ENCODE peak calls at places on chromosomes 13 and 19, in nine cellular contexts. One of them, this sample, is unnamed.
A peak's percentile ranks its signal among the peaks of the same experiment; 100 is the strongest.

GRCh38 chr19:28838909-28839308 is 374.0 kb downstream of the UQCRFS1 start:
- DNase-seq in astrocyte of the spinal cord: no peak
- DNase-seq in transverse colon: no peak
- DNase-seq in fibroblast of mammary gland: no peak
- DNase-seq in HFFc6: no peak
- DNase-seq in AG10803: no peak
- DNase-seq in HFF-Myc: no peak
- DNase-seq in testis: no peak
- DNase-seq in A549: no peak
- DNase-seq in this sample: no peak

GRCh38 chr19:39112338-39112890 is 13.2 kb upstream of the PAK4 start:
- DNase-seq in HFF-Myc: no peak
- DNase-seq in A549: peak; percentile 99
- DNase-seq in AG10803: no peak
- DNase-seq in transverse colon: no peak
- DNase-seq in testis: no peak
- DNase-seq in HFFc6: no peak
- DNase-seq in fibroblast of mammary gland: peak; percentile 23
- DNase-seq in astrocyte of the spinal cord: no peak
- DNase-seq in this sample: no peak

GRCh38 chr19:1400281-1401137 is 833 bp downstream of the GAMT start:
- DNase-seq in testis: peak; percentile 93
- DNase-seq in astrocyte of the spinal cord: no peak
- DNase-seq in transverse colon: no peak
- DNase-seq in A549: no peak
- DNase-seq in HFF-Myc: no peak
- DNase-seq in AG10803: peak; percentile 13
- DNase-seq in fibroblast of mammary gland: peak; percentile 42
- DNase-seq in HFFc6: peak; percentile 27
- DNase-seq in this sample: peak; percentile 51

GRCh38 chr19:54042989-54043388 is 20.7 kb downstream of the VSTM1 start:
- DNase-seq in testis: no peak
- DNase-seq in astrocyte of the spinal cord: no peak
- DNase-seq in AG10803: no peak
- DNase-seq in fibroblast of mammary gland: no peak
- DNase-seq in A549: no peak
- DNase-seq in HFFc6: no peak
- DNase-seq in transverse colon: no peak
- DNase-seq in HFF-Myc: no peak
- DNase-seq in this sample: no peak

GRCh38 chr19:5046339-5047039 is 77.6 kb downstream of the KDM4B start:
- DNase-seq in transverse colon: peak; percentile 74
- DNase-seq in HFF-Myc: no peak
- DNase-seq in fibroblast of mammary gland: no peak
- DNase-seq in HFFc6: peak; percentile 45
- DNase-seq in AG10803: peak; percentile 76
- DNase-seq in testis: no peak
- DNase-seq in astrocyte of the spinal cord: peak; percentile 60
- DNase-seq in A549: peak; percentile 86
- DNase-seq in this sample: peak; percentile 59

GRCh38 chr13:74661851-74662250 is 527.6 kb upstream of the KLF12 start:
- DNase-seq in testis: no peak
- DNase-seq in AG10803: peak; percentile 82
- DNase-seq in fibroblast of mammary gland: peak; percentile 12
- DNase-seq in HFF-Myc: no peak
- DNase-seq in A549: no peak
- DNase-seq in astrocyte of the spinal cord: no peak
- DNase-seq in transverse colon: no peak
- DNase-seq in HFFc6: peak; percentile 8
- DNase-seq in this sample: no peak

GRCh38 chr19:3954107-3954506 is 16.8 kb downstream of the DAPK3 start:
- DNase-seq in A549: no peak
- DNase-seq in fibroblast of mammary gland: no peak
- DNase-seq in AG10803: no peak
- DNase-seq in testis: no peak
- DNase-seq in astrocyte of the spinal cord: no peak
- DNase-seq in HFFc6: no peak
- DNase-seq in HFF-Myc: no peak
- DNase-seq in transverse colon: no peak
- DNase-seq in this sample: no peak

GRCh38 chr19:56508282-56508778 is 675 bp downstream of the ZNF471 start:
- DNase-seq in HFF-Myc: peak; percentile 2
- DNase-seq in AG10803: no peak
- DNase-seq in testis: no peak
- DNase-seq in astrocyte of the spinal cord: no peak
- DNase-seq in A549: no peak
- DNase-seq in HFFc6: no peak
- DNase-seq in fibroblast of mammary gland: no peak
- DNase-seq in transverse colon: no peak
- DNase-seq in this sample: no peak

GRCh38 chr19:45357445-45357783 is 13.0 kb downstream of the ERCC2 start:
- DNase-seq in testis: no peak
- DNase-seq in transverse colon: no peak
- DNase-seq in astrocyte of the spinal cord: no peak
- DNase-seq in HFF-Myc: no peak
- DNase-seq in A549: no peak
- DNase-seq in HFFc6: no peak
- DNase-seq in fibroblast of mammary gland: no peak
- DNase-seq in AG10803: no peak
- DNase-seq in this sample: no peak

GRCh38 chr19:6811906-6812305 is 39.4 kb downstream of the VAV1 start:
- DNase-seq in transverse colon: no peak
- DNase-seq in testis: peak; percentile 67
- DNase-seq in AG10803: peak; percentile 55
- DNase-seq in astrocyte of the spinal cord: peak; percentile 16
- DNase-seq in fibroblast of mammary gland: peak; percentile 52
- DNase-seq in HFFc6: peak; percentile 52
- DNase-seq in HFF-Myc: peak; percentile 5
- DNase-seq in A549: peak; percentile 56
- DNase-seq in this sample: no peak

GRCh38 chr13:114129649-114130062 is 2.8 kb downstream of the RASA3 start:
- DNase-seq in astrocyte of the spinal cord: no peak
- DNase-seq in testis: no peak
- DNase-seq in transverse colon: no peak
- DNase-seq in fibroblast of mammary gland: no peak
- DNase-seq in HFFc6: no peak
- DNase-seq in A549: no peak
- DNase-seq in AG10803: no peak
- DNase-seq in HFF-Myc: no peak
- DNase-seq in this sample: no peak

GRCh38 chr13:113553541-113554332 is 30.8 kb upstream of the TFDP1 start:
- DNase-seq in fibroblast of mammary gland: no peak
- DNase-seq in HFF-Myc: no peak
- DNase-seq in testis: peak; percentile 11
- DNase-seq in astrocyte of the spinal cord: no peak
- DNase-seq in HFFc6: no peak
- DNase-seq in AG10803: no peak
- DNase-seq in A549: no peak
- DNase-seq in transverse colon: peak; percentile 5
- DNase-seq in this sample: no peak

GRCh38 chr19:46413262-46414031 is at the start of gene CCDC8:
- DNase-seq in HFF-Myc: peak; percentile 85
- DNase-seq in A549: no peak
- DNase-seq in testis: peak; percentile 95
- DNase-seq in astrocyte of the spinal cord: peak; percentile 97
- DNase-seq in transverse colon: peak; percentile 57
- DNase-seq in fibroblast of mammary gland: peak; percentile 95
- DNase-seq in AG10803: peak; percentile 88
- DNase-seq in HFFc6: peak; percentile 64
- DNase-seq in this sample: peak; percentile 70

GRCh38 chr19:10334340-10335148 is 1.2 kb upstream of the RAVER1 start:
- DNase-seq in testis: peak; percentile 96
- DNase-seq in HFFc6: peak; percentile 96
- DNase-seq in transverse colon: peak; percentile 97
- DNase-seq in HFF-Myc: peak; percentile 81
- DNase-seq in A549: peak; percentile 66
- DNase-seq in fibroblast of mammary gland: peak; percentile 95
- DNase-seq in AG10803: peak; percentile 93
- DNase-seq in astrocyte of the spinal cord: peak; percentile 95
- DNase-seq in this sample: peak; percentile 89

GRCh38 chr13:21426238-21426637 is 32.9 kb downstream of the ZDHHC20 start:
- DNase-seq in testis: no peak
- DNase-seq in A549: no peak
- DNase-seq in HFFc6: no peak
- DNase-seq in HFF-Myc: no peak
- DNase-seq in astrocyte of the spinal cord: no peak
- DNase-seq in AG10803: no peak
- DNase-seq in transverse colon: no peak
- DNase-seq in fibroblast of mammary gland: no peak
- DNase-seq in this sample: no peak

GRCh38 chr13:39370554-39370953 is 232.4 kb downstream of the LHFPL6 start:
- DNase-seq in HFFc6: peak; percentile 30
- DNase-seq in HFF-Myc: no peak
- DNase-seq in testis: no peak
- DNase-seq in transverse colon: no peak
- DNase-seq in astrocyte of the spinal cord: no peak
- DNase-seq in A549: no peak
- DNase-seq in AG10803: peak; percentile 78
- DNase-seq in fibroblast of mammary gland: peak; percentile 36
- DNase-seq in this sample: no peak

GRCh38 chr13:91184244-91184926 is 163.1 kb upstream of the MIR17HG start:
- DNase-seq in HFFc6: no peak
- DNase-seq in transverse colon: no peak
- DNase-seq in A549: no peak
- DNase-seq in HFF-Myc: no peak
- DNase-seq in fibroblast of mammary gland: no peak
- DNase-seq in astrocyte of the spinal cord: no peak
- DNase-seq in AG10803: no peak
- DNase-seq in testis: no peak
- DNase-seq in this sample: no peak

GRCh38 chr19:15390814-15391213 is 11.2 kb upstream of the AKAP8 start:
- DNase-seq in HFFc6: no peak
- DNase-seq in fibroblast of mammary gland: no peak
- DNase-seq in testis: no peak
- DNase-seq in AG10803: no peak
- DNase-seq in transverse colon: no peak
- DNase-seq in astrocyte of the spinal cord: no peak
- DNase-seq in HFF-Myc: no peak
- DNase-seq in A549: no peak
- DNase-seq in this sample: no peak

GRCh38 chr13:106565127-106565775 is 2.7 kb downstream of the ARGLU1 start:
- DNase-seq in testis: no peak
- DNase-seq in transverse colon: no peak
- DNase-seq in AG10803: no peak
- DNase-seq in A549: no peak
- DNase-seq in HFFc6: no peak
- DNase-seq in HFF-Myc: no peak
- DNase-seq in fibroblast of mammary gland: no peak
- DNase-seq in astrocyte of the spinal cord: no peak
- DNase-seq in this sample: no peak

GRCh38 chr13:99308481-99309087 is 1.4 kb upstream of the GPR183 start:
- DNase-seq in fibroblast of mammary gland: peak; percentile 87
- DNase-seq in A549: no peak
- DNase-seq in HFF-Myc: no peak
- DNase-seq in astrocyte of the spinal cord: peak; percentile 57
- DNase-seq in HFFc6: peak; percentile 55
- DNase-seq in testis: no peak
- DNase-seq in transverse colon: no peak
- DNase-seq in AG10803: peak; percentile 68
- DNase-seq in this sample: no peak

GRCh38 chr19:1130801-1131717 is 27.3 kb downstream of the GPX4 start:
- DNase-seq in AG10803: no peak
- DNase-seq in astrocyte of the spinal cord: no peak
- DNase-seq in fibroblast of mammary gland: no peak
- DNase-seq in A549: no peak
- DNase-seq in HFF-Myc: no peak
- DNase-seq in testis: no peak
- DNase-seq in HFFc6: no peak
- DNase-seq in transverse colon: peak; percentile 70
- DNase-seq in this sample: no peak

GRCh38 chr13:110137677-110138008 is 169.3 kb downstream of the COL4A1 start:
- DNase-seq in A549: peak; percentile 56
- DNase-seq in astrocyte of the spinal cord: no peak
- DNase-seq in AG10803: peak; percentile 22
- DNase-seq in testis: peak; percentile 34
- DNase-seq in fibroblast of mammary gland: peak; percentile 22
- DNase-seq in HFFc6: no peak
- DNase-seq in HFF-Myc: no peak
- DNase-seq in transverse colon: peak; percentile 40
- DNase-seq in this sample: no peak

GRCh38 chr13:29362849-29363604 is 232.5 kb downstream of the SLC7A1 start:
- DNase-seq in A549: peak; percentile 41
- DNase-seq in astrocyte of the spinal cord: peak; percentile 33
- DNase-seq in fibroblast of mammary gland: peak; percentile 56
- DNase-seq in transverse colon: peak; percentile 13
- DNase-seq in AG10803: peak; percentile 41
- DNase-seq in HFFc6: peak; percentile 29
- DNase-seq in HFF-Myc: peak; percentile 46
- DNase-seq in testis: peak; percentile 58
- DNase-seq in this sample: peak; percentile 61
- TF ChIP-seq CTCF in A549: peak; percentile 55
- TF ChIP-seq CTCF in astrocyte of the spinal cord: peak; percentile 97
- TF ChIP-seq CTCF in fibroblast of mammary gland: peak; percentile 99
- TF ChIP-seq CTCF in transverse colon: peak; percentile 69
- TF ChIP-seq CTCF in AG10803: peak; percentile 98
- TF ChIP-seq CTCF in HFFc6: peak; percentile 92
- TF ChIP-seq CTCF in HFF-Myc: peak; percentile 99
- TF ChIP-seq CTCF in testis: peak; percentile 70
- TF ChIP-seq CTCF in this sample: peak; percentile 91

GRCh38 chr19:51296331-51297093 is 14.9 kb upstream of the IGLON5 start:
- DNase-seq in HFFc6: no peak
- DNase-seq in HFF-Myc: no peak
- DNase-seq in testis: peak; percentile 32
- DNase-seq in astrocyte of the spinal cord: no peak
- DNase-seq in A549: no peak
- DNase-seq in transverse colon: no peak
- DNase-seq in AG10803: no peak
- DNase-seq in fibroblast of mammary gland: no peak
- DNase-seq in this sample: peak; percentile 20
- TF ChIP-seq CTCF in HFFc6: no peak
- TF ChIP-seq CTCF in HFF-Myc: no peak
- TF ChIP-seq CTCF in testis: no peak
- TF ChIP-seq CTCF in astrocyte of the spinal cord: no peak
- TF ChIP-seq CTCF in A549: peak; percentile 31
- TF ChIP-seq CTCF in transverse colon: no peak
- TF ChIP-seq CTCF in AG10803: peak; percentile 11
- TF ChIP-seq CTCF in fibroblast of mammary gland: peak; percentile 9
- TF ChIP-seq CTCF in this sample: no peak

DNA sequence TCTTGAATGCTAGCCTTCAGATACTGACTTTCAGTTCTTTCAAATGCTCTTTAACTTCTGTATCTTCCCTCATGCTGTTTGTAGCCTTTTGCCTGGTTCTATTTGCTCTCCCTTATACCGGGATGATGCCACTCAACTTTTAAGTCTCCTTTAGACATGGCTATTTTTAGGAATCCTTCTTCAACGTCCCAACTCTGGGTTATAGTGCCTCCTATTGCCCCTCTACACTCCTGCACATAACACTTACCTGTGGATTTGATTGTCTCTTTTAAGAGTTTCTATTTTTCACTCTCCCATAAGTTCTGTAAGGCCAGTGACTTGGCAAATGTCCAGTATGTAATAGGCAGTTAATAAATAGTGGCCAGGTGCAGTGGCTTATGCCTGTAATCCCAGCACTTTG is 343.0 kb downstream of the KLF5 start:
- DNase-seq in A549: no peak
- DNase-seq in testis: no peak
- DNase-seq in HFFc6: no peak
- DNase-seq in AG10803: no peak
- DNase-seq in transverse colon: no peak
- DNase-seq in HFF-Myc: no peak
- DNase-seq in astrocyte of the spinal cord: no peak
- DNase-seq in fibroblast of mammary gland: no peak
- DNase-seq in this sample: no peak
- TF ChIP-seq CTCF in A549: no peak
- TF ChIP-seq CTCF in testis: no peak
- TF ChIP-seq CTCF in HFFc6: no peak
- TF ChIP-seq CTCF in AG10803: no peak
- TF ChIP-seq CTCF in transverse colon: no peak
- TF ChIP-seq CTCF in HFF-Myc: no peak
- TF ChIP-seq CTCF in astrocyte of the spinal cord: no peak
- TF ChIP-seq CTCF in fibroblast of mammary gland: no peak
- TF ChIP-seq CTCF in this sample: no peak

GRCh38 chr19:58572818-58573657 is at the start of gene MZF1:
- DNase-seq in HFF-Myc: peak; percentile 100
- DNase-seq in testis: peak; percentile 100
- DNase-seq in fibroblast of mammary gland: peak; percentile 100
- DNase-seq in HFFc6: peak; percentile 100
- DNase-seq in astrocyte of the spinal cord: peak; percentile 100
- DNase-seq in A549: peak; percentile 100
- DNase-seq in AG10803: peak; percentile 100
- DNase-seq in transverse colon: peak; percentile 100
- DNase-seq in this sample: peak; percentile 99
- TF ChIP-seq CTCF in HFF-Myc: no peak
- TF ChIP-seq CTCF in testis: peak; percentile 30
- TF ChIP-seq CTCF in fibroblast of mammary gland: no peak
- TF ChIP-seq CTCF in HFFc6: peak; percentile 61
- TF ChIP-seq CTCF in astrocyte of the spinal cord: no peak
- TF ChIP-seq CTCF in A549: no peak
- TF ChIP-seq CTCF in AG10803: peak; percentile 25
- TF ChIP-seq CTCF in transverse colon: peak; percentile 48
- TF ChIP-seq CTCF in this sample: peak; percentile 52